ENCODE peak calls at places on chromosomes 5 and 9, in ten cellular contexts. One of them, this sample, is unnamed.

GRCh38 chr5:181173027-181173419 is 25.6 kb downstream of the OR2V2 start:
- DNase-seq in coronary artery: no peak
- DNase-seq in activated T-helper 1 cell treated with Interleukin-2 at 50 U/mL for 16 hours: peak; percentile 61
- DNase-seq in COR-L47: no peak
- DNase-seq in HT1080: no peak
- DNase-seq in EL: no peak
- DNase-seq in Calu3: no peak
- DNase-seq in left colon: no peak
- DNase-seq in GM12878: no peak
- DNase-seq in HEK293T: no peak
- DNase-seq in this sample: no peak

GRCh38 chr9:113479150-113479761 is 15.7 kb downstream of the RGS3 start:
- DNase-seq in left colon: peak; percentile 33
- DNase-seq in coronary artery: no peak
- DNase-seq in GM12878: no peak
- DNase-seq in activated T-helper 1 cell treated with Interleukin-2 at 50 U/mL for 16 hours: no peak
- DNase-seq in HT1080: no peak
- DNase-seq in EL: no peak
- DNase-seq in Calu3: peak; percentile 23
- DNase-seq in HEK293T: no peak
- DNase-seq in COR-L47: no peak
- DNase-seq in this sample: no peak

GRCh38 chr5:132779961-132780360 is 2.9 kb upstream of the SEPTIN8 start:
- DNase-seq in activated T-helper 1 cell treated with Interleukin-2 at 50 U/mL for 16 hours: no peak
- DNase-seq in Calu3: no peak
- DNase-seq in EL: no peak
- DNase-seq in GM12878: no peak
- DNase-seq in HEK293T: no peak
- DNase-seq in COR-L47: no peak
- DNase-seq in coronary artery: peak; percentile 9
- DNase-seq in HT1080: no peak
- DNase-seq in left colon: no peak
- DNase-seq in this sample: peak; percentile 88

GRCh38 chr5:139414601-139415121 is 10.8 kb upstream of the SPATA24 start:
- DNase-seq in activated T-helper 1 cell treated with Interleukin-2 at 50 U/mL for 16 hours: no peak
- DNase-seq in coronary artery: peak; percentile 64
- DNase-seq in HEK293T: no peak
- DNase-seq in left colon: no peak
- DNase-seq in GM12878: no peak
- DNase-seq in Calu3: no peak
- DNase-seq in HT1080: no peak
- DNase-seq in EL: no peak
- DNase-seq in COR-L47: no peak
- DNase-seq in this sample: peak; percentile 29

GRCh38 chr9:93083592-93084470 is 12.2 kb upstream of the CARD19 start:
- DNase-seq in activated T-helper 1 cell treated with Interleukin-2 at 50 U/mL for 16 hours: no peak
- DNase-seq in coronary artery: peak; percentile 64
- DNase-seq in GM12878: no peak
- DNase-seq in COR-L47: no peak
- DNase-seq in left colon: no peak
- DNase-seq in Calu3: no peak
- DNase-seq in HEK293T: no peak
- DNase-seq in HT1080: no peak
- DNase-seq in EL: no peak
- DNase-seq in this sample: no peak

GRCh38 chr9:79012561-79012960 is 559.2 kb upstream of the TLE4 start:
- DNase-seq in Calu3: no peak
- DNase-seq in GM12878: no peak
- DNase-seq in COR-L47: no peak
- DNase-seq in activated T-helper 1 cell treated with Interleukin-2 at 50 U/mL for 16 hours: no peak
- DNase-seq in HEK293T: no peak
- DNase-seq in coronary artery: no peak
- DNase-seq in EL: peak; percentile 87
- DNase-seq in HT1080: peak; percentile 92
- DNase-seq in left colon: no peak
- DNase-seq in this sample: no peak

GRCh38 chr5:174317261-174317894 is 271.9 kb downstream of the NSG2 start:
- DNase-seq in Calu3: peak; percentile 60
- DNase-seq in COR-L47: peak; percentile 67
- DNase-seq in EL: peak; percentile 56
- DNase-seq in HT1080: peak; percentile 28
- DNase-seq in HEK293T: peak; percentile 87
- DNase-seq in GM12878: no peak
- DNase-seq in activated T-helper 1 cell treated with Interleukin-2 at 50 U/mL for 16 hours: no peak
- DNase-seq in coronary artery: no peak
- DNase-seq in left colon: no peak
- DNase-seq in this sample: peak; percentile 66

GRCh38 chr9:87739546-87739945 is 13.6 kb downstream of the CTSL start:
- DNase-seq in Calu3: no peak
- DNase-seq in EL: no peak
- DNase-seq in COR-L47: no peak
- DNase-seq in HEK293T: no peak
- DNase-seq in left colon: no peak
- DNase-seq in HT1080: no peak
- DNase-seq in coronary artery: no peak
- DNase-seq in GM12878: no peak
- DNase-seq in activated T-helper 1 cell treated with Interleukin-2 at 50 U/mL for 16 hours: no peak
- DNase-seq in this sample: no peak

GRCh38 chr5:32390819-32391591 is 53.5 kb downstream of the ZFR start:
- DNase-seq in GM12878: no peak
- DNase-seq in activated T-helper 1 cell treated with Interleukin-2 at 50 U/mL for 16 hours: no peak
- DNase-seq in coronary artery: no peak
- DNase-seq in COR-L47: no peak
- DNase-seq in left colon: no peak
- DNase-seq in HT1080: peak; percentile 85
- DNase-seq in EL: peak; percentile 80
- DNase-seq in HEK293T: no peak
- DNase-seq in Calu3: no peak
- DNase-seq in this sample: no peak

GRCh38 chr5:62005551-62005950 is 300.5 kb upstream of the KIF2A start:
- DNase-seq in GM12878: no peak
- DNase-seq in HT1080: no peak
- DNase-seq in Calu3: no peak
- DNase-seq in EL: no peak
- DNase-seq in COR-L47: no peak
- DNase-seq in left colon: no peak
- DNase-seq in activated T-helper 1 cell treated with Interleukin-2 at 50 U/mL for 16 hours: no peak
- DNase-seq in HEK293T: no peak
- DNase-seq in coronary artery: no peak
- DNase-seq in this sample: no peak

GRCh38 chr9:130232899-130233586 is 32.5 kb upstream of the HMCN2 start:
- DNase-seq in HEK293T: no peak
- DNase-seq in activated T-helper 1 cell treated with Interleukin-2 at 50 U/mL for 16 hours: no peak
- DNase-seq in Calu3: no peak
- DNase-seq in GM12878: no peak
- DNase-seq in left colon: no peak
- DNase-seq in HT1080: no peak
- DNase-seq in coronary artery: no peak
- DNase-seq in EL: no peak
- DNase-seq in COR-L47: no peak
- DNase-seq in this sample: no peak

GRCh38 chr9:21994996-21995651 is 533 bp downstream of the CDKN2B-AS1 start:
- DNase-seq in coronary artery: no peak
- DNase-seq in EL: peak; percentile 84
- DNase-seq in Calu3: peak; percentile 72
- DNase-seq in activated T-helper 1 cell treated with Interleukin-2 at 50 U/mL for 16 hours: peak; percentile 58
- DNase-seq in left colon: peak; percentile 81
- DNase-seq in COR-L47: peak; percentile 82
- DNase-seq in HT1080: no peak
- DNase-seq in HEK293T: peak; percentile 67
- DNase-seq in GM12878: peak; percentile 55
- DNase-seq in this sample: peak; percentile 38

GRCh38 chr9:88733651-88734470 is 198.9 kb downstream of the NXNL2 start:
- DNase-seq in HT1080: no peak
- DNase-seq in coronary artery: peak; percentile 90
- DNase-seq in activated T-helper 1 cell treated with Interleukin-2 at 50 U/mL for 16 hours: no peak
- DNase-seq in HEK293T: no peak
- DNase-seq in left colon: no peak
- DNase-seq in GM12878: no peak
- DNase-seq in EL: peak; percentile 76
- DNase-seq in COR-L47: no peak
- DNase-seq in Calu3: no peak
- DNase-seq in this sample: no peak

GRCh38 chr5:168327451-168327850 is 36.0 kb downstream of the WWC1 start:
- DNase-seq in Calu3: no peak
- DNase-seq in HT1080: no peak
- DNase-seq in GM12878: no peak
- DNase-seq in activated T-helper 1 cell treated with Interleukin-2 at 50 U/mL for 16 hours: no peak
- DNase-seq in left colon: no peak
- DNase-seq in HEK293T: no peak
- DNase-seq in EL: no peak
- DNase-seq in coronary artery: no peak
- DNase-seq in COR-L47: no peak
- DNase-seq in this sample: no peak

GRCh38 chr5:80837679-80838078 is 122.5 kb upstream of the RASGRF2 start:
- DNase-seq in activated T-helper 1 cell treated with Interleukin-2 at 50 U/mL for 16 hours: no peak
- DNase-seq in EL: no peak
- DNase-seq in HEK293T: no peak
- DNase-seq in coronary artery: no peak
- DNase-seq in COR-L47: no peak
- DNase-seq in Calu3: no peak
- DNase-seq in GM12878: peak; percentile 31
- DNase-seq in left colon: no peak
- DNase-seq in HT1080: no peak
- DNase-seq in this sample: no peak

GRCh38 chr5:5800801-5801761 is 378.6 kb downstream of the ICE1 start:
- DNase-seq in GM12878: no peak
- DNase-seq in left colon: no peak
- DNase-seq in EL: no peak
- DNase-seq in HEK293T: no peak
- DNase-seq in Calu3: no peak
- DNase-seq in activated T-helper 1 cell treated with Interleukin-2 at 50 U/mL for 16 hours: no peak
- DNase-seq in coronary artery: no peak
- DNase-seq in COR-L47: no peak
- DNase-seq in HT1080: no peak
- DNase-seq in this sample: no peak

GRCh38 chr9:129676287-129676686 is 10.8 kb downstream of the PRRX2 start:
- DNase-seq in left colon: no peak
- DNase-seq in HT1080: no peak
- DNase-seq in EL: no peak
- DNase-seq in activated T-helper 1 cell treated with Interleukin-2 at 50 U/mL for 16 hours: no peak
- DNase-seq in COR-L47: no peak
- DNase-seq in HEK293T: no peak
- DNase-seq in Calu3: no peak
- DNase-seq in coronary artery: no peak
- DNase-seq in GM12878: no peak
- DNase-seq in this sample: no peak

GRCh38 chr9:128092199-128092977 is 24.4 kb downstream of the SLC25A25 start:
- DNase-seq in COR-L47: no peak
- DNase-seq in activated T-helper 1 cell treated with Interleukin-2 at 50 U/mL for 16 hours: no peak
- DNase-seq in GM12878: no peak
- DNase-seq in Calu3: no peak
- DNase-seq in HT1080: no peak
- DNase-seq in coronary artery: peak; percentile 69
- DNase-seq in left colon: no peak
- DNase-seq in EL: no peak
- DNase-seq in HEK293T: no peak
- DNase-seq in this sample: no peak

GRCh38 chr9:34463098-34463900 is 4.7 kb downstream of the DNAI1 start:
- DNase-seq in GM12878: no peak
- DNase-seq in HT1080: peak; percentile 80
- DNase-seq in COR-L47: no peak
- DNase-seq in HEK293T: no peak
- DNase-seq in coronary artery: no peak
- DNase-seq in left colon: no peak
- DNase-seq in EL: peak; percentile 82
- DNase-seq in activated T-helper 1 cell treated with Interleukin-2 at 50 U/mL for 16 hours: no peak
- DNase-seq in Calu3: peak; percentile 31
- DNase-seq in this sample: no peak

GRCh38 chr5:79759436-79759835 is 69.8 kb downstream of the CMYA5 start:
- DNase-seq in COR-L47: no peak
- DNase-seq in EL: peak; percentile 71
- DNase-seq in HEK293T: no peak
- DNase-seq in left colon: no peak
- DNase-seq in Calu3: no peak
- DNase-seq in HT1080: peak; percentile 70
- DNase-seq in coronary artery: no peak
- DNase-seq in activated T-helper 1 cell treated with Interleukin-2 at 50 U/mL for 16 hours: no peak
- DNase-seq in GM12878: no peak
- DNase-seq in this sample: no peak

GRCh38 chr9:132721661-132722060 is 51.4 kb downstream of the GTF3C4 start:
- DNase-seq in HT1080: no peak
- DNase-seq in COR-L47: no peak
- DNase-seq in EL: no peak
- DNase-seq in coronary artery: no peak
- DNase-seq in activated T-helper 1 cell treated with Interleukin-2 at 50 U/mL for 16 hours: no peak
- DNase-seq in GM12878: no peak
- DNase-seq in Calu3: no peak
- DNase-seq in left colon: no peak
- DNase-seq in HEK293T: no peak
- DNase-seq in this sample: no peak

GRCh38 chr5:164302533-164303235 is 797.3 kb downstream of the MAT2B start:
- DNase-seq in GM12878: no peak
- DNase-seq in EL: no peak
- DNase-seq in COR-L47: no peak
- DNase-seq in HT1080: peak; percentile 43
- DNase-seq in Calu3: no peak
- DNase-seq in activated T-helper 1 cell treated with Interleukin-2 at 50 U/mL for 16 hours: no peak
- DNase-seq in left colon: no peak
- DNase-seq in HEK293T: peak; percentile 13
- DNase-seq in coronary artery: no peak
- DNase-seq in this sample: no peak

GRCh38 chr5:91257301-91257700 is 125.8 kb downstream of the ARRDC3 start:
- DNase-seq in activated T-helper 1 cell treated with Interleukin-2 at 50 U/mL for 16 hours: no peak
- DNase-seq in EL: no peak
- DNase-seq in GM12878: no peak
- DNase-seq in Calu3: no peak
- DNase-seq in coronary artery: no peak
- DNase-seq in COR-L47: no peak
- DNase-seq in left colon: no peak
- DNase-seq in HT1080: no peak
- DNase-seq in HEK293T: no peak
- DNase-seq in this sample: no peak